ENCODE peak calls at places on chromosomes 4 and X, in four cellular contexts. D, P, O and C are unnamed samples.
A peak's percentile ranks its signal among the peaks of the same experiment; 100 is the strongest.

GRCh38 chr4:183399166-183399565 is 45.3 kb upstream of the CDKN2AIP start:
- DNase-seq in P (peak; percentile 19), D (no peak), O (no peak), C (no peak)

GRCh38 chr4:83109480-83110221 is 4.9 kb downstream of the PLAC8 start:
- DNase-seq in O (no peak), D (no peak), P (no peak), C (peak; percentile 37)

GRCh38 chrX:137969191-137969590 is 403.3 kb downstream of the ZIC3 start:
- DNase-seq in O (no peak), P (no peak), D (no peak), C (no peak)

GRCh38 chrX:24148118-24148517 is 1.4 kb upstream of the ZFX start:
- DNase-seq in D (no peak), P (peak; percentile 15), O (no peak), C (no peak)

GRCh38 chr4:39732728-39733127 is 34.8 kb downstream of the UBE2K start:
- DNase-seq in D (no peak), P (no peak), O (no peak), C (no peak)

GRCh38 chr4:120874792-120875774 is 47.4 kb downstream of the PRDM5 start:
- DNase-seq in D (no peak), P (no peak), O (no peak), C (no peak)

GRCh38 chr4:61511716-61512488 is 311.8 kb downstream of the ADGRL3 start:
- DNase-seq in D (no peak), P (no peak), O (no peak), C (no peak)

GRCh38 chr4:75494563-75494962 is 19.6 kb downstream of the RCHY1 start:
- DNase-seq in O (no peak), D (no peak), P (no peak), C (no peak)

GRCh38 chr4:1172971-1173757 is 781 bp upstream of the SPON2 start:
- DNase-seq in D (no peak), P (no peak), O (no peak), C (no peak)

GRCh38 chrX:25858273-25858880 is 279.8 kb upstream of the MAGEB18 start:
- DNase-seq in O (no peak), D (no peak), P (no peak), C (no peak)

GRCh38 chr4:10288830-10289533 is 168.2 kb downstream of the ZNF518B start:
- DNase-seq in O (no peak), P (no peak), D (no peak), C (no peak)

GRCh38 chrX:53320543-53321215 is 39.3 kb upstream of the IQSEC2 start:
- DNase-seq in D (no peak), O (no peak), P (no peak), C (no peak)

GRCh38 chr4:187019896-187020295 is 296.2 kb upstream of the FAT1 start:
- DNase-seq in P (no peak), D (no peak), O (no peak), C (no peak)

GRCh38 chr4:52640808-52641595 is 18.1 kb downstream of the USP46 start:
- DNase-seq in D (no peak), P (no peak), O (no peak), C (no peak)

GRCh38 chr4:82708982-82709381 is 89.6 kb downstream of the SCD5 start:
- DNase-seq in O (no peak), D (no peak), P (no peak), C (no peak)

GRCh38 chrX:23902419-23902818 is 5.3 kb downstream of the APOO start:
- DNase-seq in O (no peak), D (no peak), P (peak; percentile 50), C (no peak)

GRCh38 chrX:107996124-107996523 is 14.0 kb upstream of the TEX13B start:
- DNase-seq in P (no peak), D (no peak), O (no peak), C (no peak)

GRCh38 chrX:108000751-108001150 is 18.6 kb upstream of the TEX13B start:
- DNase-seq in O (no peak), D (no peak), P (no peak), C (no peak)

GRCh38 chrX:108001218-108001814 is 19.1 kb upstream of the TEX13B start:
- DNase-seq in O (no peak), P (peak; percentile 20), D (peak; percentile 2), C (no peak)
- TF ChIP-seq SPI1 in O (no peak), P (no peak), D (no peak), C (no peak)

GRCh38 chr4:110292994-110293744 is 94.8 kb upstream of the ELOVL6 start:
- DNase-seq in D (no peak), O (no peak), P (no peak), C (no peak)
- TF ChIP-seq SPI1 in D (no peak), O (no peak), P (no peak), C (no peak)

GRCh38 chr4:108931926-108932325 is 169.1 kb upstream of the ETNPPL start:
- DNase-seq in D (no peak), P (no peak), O (no peak), C (no peak)
- TF ChIP-seq SPI1 in D (no peak), P (no peak), O (no peak), C (no peak)

GRCh38 chr4:41443340-41444079 is 94.4 kb upstream of the LIMCH1 start:
- DNase-seq in O (no peak), P (no peak), D (no peak), C (no peak)
- TF ChIP-seq SPI1 in O (no peak), P (no peak), D (no peak), C (no peak)

GRCh38 chr4:38161208-38162113 is 201.3 kb downstream of the PTTG2 start:
- DNase-seq in D (no peak), O (no peak), P (no peak), C (no peak)

GRCh38 chr4:38164346-38164745 is 204.1 kb downstream of the PTTG2 start:
- DNase-seq in D (no peak), P (no peak), O (no peak), C (no peak)

GRCh38 chr4:38162240-38162784 is 202.1 kb downstream of the PTTG2 start:
- DNase-seq in D (no peak), P (no peak), O (no peak), C (no peak)

GRCh38 chr4:38166082-38166481 is 205.9 kb downstream of the PTTG2 start:
- DNase-seq in O (no peak), P (no peak), D (peak; percentile 72), C (no peak)

GRCh38 chr4:38163216-38164006 is 203.2 kb downstream of the PTTG2 start:
- DNase-seq in D (no peak), O (no peak), P (no peak), C (no peak)
- TF ChIP-seq SPI1 in D (no peak), O (no peak), P (no peak), C (no peak)

GRCh38 chr4:38461342-38461741 is 202.7 kb upstream of the KLF3 start:
- DNase-seq in O (no peak), P (no peak), D (no peak), C (no peak)
- TF ChIP-seq SPI1 in O (no peak), P (no peak), D (no peak), C (no peak)

DNA sequence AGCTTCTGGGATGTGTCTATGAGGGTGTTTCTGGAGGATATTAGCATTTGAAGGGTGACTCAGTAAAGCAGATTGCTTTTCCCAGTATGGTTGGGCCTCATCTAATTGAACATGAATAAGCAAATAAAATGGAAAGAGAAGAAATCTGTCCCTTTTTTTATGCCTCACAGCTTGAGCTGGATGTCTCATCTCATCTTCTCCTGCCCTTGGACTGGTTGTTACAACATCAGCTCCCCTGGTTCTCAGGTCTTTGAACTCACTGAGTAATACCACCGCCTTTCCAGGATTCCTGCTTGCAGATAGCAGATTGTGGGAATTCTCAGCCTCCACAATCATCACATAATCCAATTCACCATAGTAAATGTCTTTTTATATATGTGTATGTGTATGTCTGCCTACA is 1149.2 kb downstream of the PCDH18 start:
- DNase-seq in O (no peak), D (no peak), P (no peak), C (no peak)
- TF ChIP-seq SPI1 in O (no peak), D (no peak), P (no peak), C (no peak)

DNA sequence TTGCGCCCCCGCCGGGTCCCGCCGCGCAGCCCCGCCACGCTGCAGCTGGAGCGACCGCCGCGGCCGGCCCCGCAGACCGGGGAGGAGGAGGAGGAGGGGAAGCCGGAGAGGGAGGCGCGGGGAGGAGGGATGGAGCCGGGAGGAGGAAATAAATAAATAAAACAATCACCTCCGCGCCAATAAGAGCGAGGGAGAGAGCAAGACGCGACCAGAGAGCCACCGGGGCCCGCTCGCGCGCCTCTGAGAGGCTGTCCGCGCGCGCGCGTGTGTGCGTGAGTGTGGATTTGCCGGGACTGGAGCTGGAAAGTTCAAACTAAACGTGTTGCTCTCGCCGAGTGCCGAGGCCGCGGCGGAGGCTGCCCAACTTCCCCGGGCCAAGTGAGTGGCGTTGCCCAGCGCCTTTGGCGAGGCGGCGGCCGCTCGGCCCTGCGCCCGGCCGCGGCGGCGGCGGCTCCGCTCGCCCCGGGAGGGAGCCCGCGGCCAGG is 2184.4 kb upstream of the TENM3 start:
- DNase-seq in P (peak; percentile 1), O (no peak), D (no peak), C (no peak)
- TF ChIP-seq SPI1 in P (no peak), O (no peak), D (no peak), C (no peak)

GRCh38 chr4:106584590-106584989 is 216.0 kb upstream of the GIMD1 start:
- DNase-seq in D (no peak), O (no peak), P (no peak), C (no peak)

GRCh38 chr4:106583567-106583966 is 215.0 kb upstream of the GIMD1 start:
- DNase-seq in D (peak; percentile 69), P (no peak), O (no peak), C (no peak)

GRCh38 chr4:106585920-106586349 is 217.4 kb upstream of the GIMD1 start:
- DNase-seq in D (no peak), O (no peak), P (no peak), C (no peak)

GRCh38 chr4:106588906-106589305 is 220.3 kb upstream of the GIMD1 start:
- DNase-seq in D (no peak), P (no peak), O (no peak), C (no peak)

DNA sequence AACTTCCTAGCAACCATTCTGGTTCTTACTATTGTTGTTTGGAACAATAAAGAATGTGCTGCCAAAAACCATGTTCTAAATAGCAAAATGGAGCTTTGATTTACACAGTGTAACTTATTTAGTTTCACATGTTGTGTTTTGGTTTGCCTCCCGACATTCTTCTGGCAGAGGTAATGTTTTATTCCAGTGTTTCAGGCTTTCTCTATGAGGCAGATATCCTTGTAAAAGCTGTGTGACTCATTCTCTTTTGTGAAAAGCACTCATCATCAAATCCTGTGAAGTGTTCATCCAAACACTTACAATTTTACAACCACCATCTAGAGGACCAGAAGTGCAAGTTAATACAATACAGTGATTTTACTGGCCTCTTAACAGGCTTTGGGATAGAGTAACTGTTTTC is 219.0 kb upstream of the GIMD1 start:
- DNase-seq in P (no peak), O (no peak), D (no peak), C (no peak)
- TF ChIP-seq SPI1 in P (no peak), O (no peak), D (no peak), C (no peak)

GRCh38 chrX:16436348-16437188 is 213.4 kb upstream of the S100G start:
- DNase-seq in P (peak; percentile 79), O (peak; percentile 5), D (peak; percentile 25), C (no peak)

GRCh38 chrX:16431266-16431665 is 218.7 kb upstream of the S100G start:
- DNase-seq in D (no peak), P (no peak), O (no peak), C (no peak)

GRCh38 chrX:16435399-16435986 is 214.5 kb upstream of the S100G start:
- DNase-seq in O (no peak), D (no peak), P (no peak), C (no peak)

GRCh38 chrX:16429391-16429790 is 220.6 kb upstream of the S100G start:
- DNase-seq in P (no peak), O (no peak), D (no peak), C (no peak)

GRCh38 chrX:16433021-16433420 is 216.9 kb upstream of the S100G start:
- DNase-seq in O (no peak), D (no peak), P (no peak), C (no peak)
- TF ChIP-seq SPI1 in O (no peak), D (no peak), P (no peak), C (no peak)